ENCODE peak calls at places on chromosomes 2 and 18, in eight cellular contexts. One of them, this sample, is unnamed.

GRCh38 chr2:241841181-241842066 is 17.3 kb downstream of the PDCD1 start:
- DNase-seq in activated T-helper 1 cell treated with Interleukin-2 at 50 U/mL for 16 hours: no peak
- DNase-seq in stimulated activated CD8-positive, alpha-beta memory T cell treated with anti-CD3 and anti-CD28 coated beads, Interleukin-7, amount 100 ng/mL, for 24 hours: no peak
- DNase-seq in endothelial cell: no peak
- DNase-seq in H4: no peak
- DNase-seq in fibroblast of the aortic adventitia: no peak
- DNase-seq in hippocampal formation: no peak
- DNase-seq in heart right ventricle: peak
- DNase-seq in this sample: no peak

GRCh38 chr2:228417526-228417925 is 236.0 kb upstream of the SPHKAP start:
- DNase-seq in activated T-helper 1 cell treated with Interleukin-2 at 50 U/mL for 16 hours: no peak
- DNase-seq in stimulated activated CD8-positive, alpha-beta memory T cell treated with anti-CD3 and anti-CD28 coated beads, Interleukin-7, amount 100 ng/mL, for 24 hours: no peak
- DNase-seq in endothelial cell: no peak
- DNase-seq in H4: peak
- DNase-seq in fibroblast of the aortic adventitia: no peak
- DNase-seq in hippocampal formation: no peak
- DNase-seq in heart right ventricle: no peak
- DNase-seq in this sample: no peak

GRCh38 chr18:23053756-23054457 is 81.4 kb upstream of the CABLES1 start:
- DNase-seq in activated T-helper 1 cell treated with Interleukin-2 at 50 U/mL for 16 hours: no peak
- DNase-seq in stimulated activated CD8-positive, alpha-beta memory T cell treated with anti-CD3 and anti-CD28 coated beads, Interleukin-7, amount 100 ng/mL, for 24 hours: no peak
- DNase-seq in endothelial cell: peak
- DNase-seq in H4: peak
- DNase-seq in fibroblast of the aortic adventitia: peak
- DNase-seq in hippocampal formation: no peak
- DNase-seq in heart right ventricle: no peak
- DNase-seq in this sample: peak

GRCh38 chr2:234102112-234102511 is 51.6 kb downstream of the SPP2 start:
- DNase-seq in activated T-helper 1 cell treated with Interleukin-2 at 50 U/mL for 16 hours: no peak
- DNase-seq in stimulated activated CD8-positive, alpha-beta memory T cell treated with anti-CD3 and anti-CD28 coated beads, Interleukin-7, amount 100 ng/mL, for 24 hours: no peak
- DNase-seq in endothelial cell: no peak
- DNase-seq in H4: no peak
- DNase-seq in fibroblast of the aortic adventitia: no peak
- DNase-seq in hippocampal formation: no peak
- DNase-seq in heart right ventricle: no peak
- DNase-seq in this sample: no peak

GRCh38 chr2:9519250-9519649 is 36.4 kb downstream of the ADAM17 start:
- DNase-seq in activated T-helper 1 cell treated with Interleukin-2 at 50 U/mL for 16 hours: no peak
- DNase-seq in stimulated activated CD8-positive, alpha-beta memory T cell treated with anti-CD3 and anti-CD28 coated beads, Interleukin-7, amount 100 ng/mL, for 24 hours: no peak
- DNase-seq in endothelial cell: no peak
- DNase-seq in H4: no peak
- DNase-seq in fibroblast of the aortic adventitia: no peak
- DNase-seq in hippocampal formation: no peak
- DNase-seq in heart right ventricle: no peak
- DNase-seq in this sample: peak

GRCh38 chr2:20622296-20622686 is 28.6 kb downstream of the HS1BP3 start:
- DNase-seq in activated T-helper 1 cell treated with Interleukin-2 at 50 U/mL for 16 hours: no peak
- DNase-seq in stimulated activated CD8-positive, alpha-beta memory T cell treated with anti-CD3 and anti-CD28 coated beads, Interleukin-7, amount 100 ng/mL, for 24 hours: no peak
- DNase-seq in endothelial cell: no peak
- DNase-seq in H4: no peak
- DNase-seq in fibroblast of the aortic adventitia: no peak
- DNase-seq in hippocampal formation: no peak
- DNase-seq in heart right ventricle: no peak
- DNase-seq in this sample: no peak

GRCh38 chr2:128315829-128316776 is 2.6 kb downstream of the HS6ST1 start:
- DNase-seq in activated T-helper 1 cell treated with Interleukin-2 at 50 U/mL for 16 hours: no peak
- DNase-seq in stimulated activated CD8-positive, alpha-beta memory T cell treated with anti-CD3 and anti-CD28 coated beads, Interleukin-7, amount 100 ng/mL, for 24 hours: no peak
- DNase-seq in endothelial cell: peak
- DNase-seq in H4: peak
- DNase-seq in fibroblast of the aortic adventitia: peak
- DNase-seq in hippocampal formation: no peak
- DNase-seq in heart right ventricle: peak
- DNase-seq in this sample: peak

GRCh38 chr2:226488034-226488433 is 311.6 kb downstream of the IRS1 start:
- DNase-seq in activated T-helper 1 cell treated with Interleukin-2 at 50 U/mL for 16 hours: no peak
- DNase-seq in stimulated activated CD8-positive, alpha-beta memory T cell treated with anti-CD3 and anti-CD28 coated beads, Interleukin-7, amount 100 ng/mL, for 24 hours: no peak
- DNase-seq in endothelial cell: no peak
- DNase-seq in H4: no peak
- DNase-seq in fibroblast of the aortic adventitia: no peak
- DNase-seq in hippocampal formation: no peak
- DNase-seq in heart right ventricle: no peak
- DNase-seq in this sample: no peak

GRCh38 chr2:123715467-123715982 is 309.6 kb upstream of the CNTNAP5 start:
- DNase-seq in activated T-helper 1 cell treated with Interleukin-2 at 50 U/mL for 16 hours: no peak
- DNase-seq in stimulated activated CD8-positive, alpha-beta memory T cell treated with anti-CD3 and anti-CD28 coated beads, Interleukin-7, amount 100 ng/mL, for 24 hours: no peak
- DNase-seq in endothelial cell: no peak
- DNase-seq in H4: no peak
- DNase-seq in fibroblast of the aortic adventitia: no peak
- DNase-seq in hippocampal formation: no peak
- DNase-seq in heart right ventricle: no peak
- DNase-seq in this sample: no peak

GRCh38 chr18:2536493-2536892 is 34.8 kb downstream of the METTL4 start:
- DNase-seq in activated T-helper 1 cell treated with Interleukin-2 at 50 U/mL for 16 hours: no peak
- DNase-seq in stimulated activated CD8-positive, alpha-beta memory T cell treated with anti-CD3 and anti-CD28 coated beads, Interleukin-7, amount 100 ng/mL, for 24 hours: no peak
- DNase-seq in endothelial cell: no peak
- DNase-seq in H4: no peak
- DNase-seq in fibroblast of the aortic adventitia: peak
- DNase-seq in hippocampal formation: no peak
- DNase-seq in heart right ventricle: no peak
- DNase-seq in this sample: peak

GRCh38 chr2:181189932-181190331 is 209.5 kb downstream of the UBE2E3 start:
- DNase-seq in activated T-helper 1 cell treated with Interleukin-2 at 50 U/mL for 16 hours: no peak
- DNase-seq in stimulated activated CD8-positive, alpha-beta memory T cell treated with anti-CD3 and anti-CD28 coated beads, Interleukin-7, amount 100 ng/mL, for 24 hours: no peak
- DNase-seq in endothelial cell: no peak
- DNase-seq in H4: no peak
- DNase-seq in fibroblast of the aortic adventitia: peak
- DNase-seq in hippocampal formation: no peak
- DNase-seq in heart right ventricle: no peak
- DNase-seq in this sample: peak

GRCh38 chr18:49565656-49566055 is 3.8 kb downstream of the LIPG start:
- DNase-seq in activated T-helper 1 cell treated with Interleukin-2 at 50 U/mL for 16 hours: no peak
- DNase-seq in stimulated activated CD8-positive, alpha-beta memory T cell treated with anti-CD3 and anti-CD28 coated beads, Interleukin-7, amount 100 ng/mL, for 24 hours: no peak
- DNase-seq in endothelial cell: no peak
- DNase-seq in H4: peak
- DNase-seq in fibroblast of the aortic adventitia: peak
- DNase-seq in hippocampal formation: peak
- DNase-seq in heart right ventricle: peak
- DNase-seq in this sample: peak

GRCh38 chr2:43293744-43294695 is 67.6 kb upstream of the ZFP36L2 start:
- DNase-seq in activated T-helper 1 cell treated with Interleukin-2 at 50 U/mL for 16 hours: no peak
- DNase-seq in stimulated activated CD8-positive, alpha-beta memory T cell treated with anti-CD3 and anti-CD28 coated beads, Interleukin-7, amount 100 ng/mL, for 24 hours: no peak
- DNase-seq in endothelial cell: no peak
- DNase-seq in H4: peak
- DNase-seq in fibroblast of the aortic adventitia: peak
- DNase-seq in hippocampal formation: no peak
- DNase-seq in heart right ventricle: peak
- DNase-seq in this sample: peak

GRCh38 chr2:9145109-9145751 is 61.4 kb upstream of the ASAP2 start:
- DNase-seq in activated T-helper 1 cell treated with Interleukin-2 at 50 U/mL for 16 hours: no peak
- DNase-seq in stimulated activated CD8-positive, alpha-beta memory T cell treated with anti-CD3 and anti-CD28 coated beads, Interleukin-7, amount 100 ng/mL, for 24 hours: no peak
- DNase-seq in endothelial cell: no peak
- DNase-seq in H4: peak
- DNase-seq in fibroblast of the aortic adventitia: peak
- DNase-seq in hippocampal formation: no peak
- DNase-seq in heart right ventricle: no peak
- DNase-seq in this sample: peak

GRCh38 chr18:50268022-50268747 is 1.9 kb upstream of the CFAP53 start:
- DNase-seq in activated T-helper 1 cell treated with Interleukin-2 at 50 U/mL for 16 hours: peak
- DNase-seq in stimulated activated CD8-positive, alpha-beta memory T cell treated with anti-CD3 and anti-CD28 coated beads, Interleukin-7, amount 100 ng/mL, for 24 hours: peak
- DNase-seq in endothelial cell: peak
- DNase-seq in H4: no peak
- DNase-seq in fibroblast of the aortic adventitia: peak
- DNase-seq in hippocampal formation: no peak
- DNase-seq in heart right ventricle: peak
- DNase-seq in this sample: peak

GRCh38 chr2:70012887-70013286 is 51.5 kb upstream of the ASPRV1 start:
- DNase-seq in activated T-helper 1 cell treated with Interleukin-2 at 50 U/mL for 16 hours: no peak
- DNase-seq in stimulated activated CD8-positive, alpha-beta memory T cell treated with anti-CD3 and anti-CD28 coated beads, Interleukin-7, amount 100 ng/mL, for 24 hours: no peak
- DNase-seq in endothelial cell: no peak
- DNase-seq in H4: no peak
- DNase-seq in fibroblast of the aortic adventitia: no peak
- DNase-seq in hippocampal formation: no peak
- DNase-seq in heart right ventricle: no peak
- DNase-seq in this sample: no peak

GRCh38 chr2:127187081-127187775 is 32.9 kb downstream of the CYP27C1 start:
- DNase-seq in activated T-helper 1 cell treated with Interleukin-2 at 50 U/mL for 16 hours: no peak
- DNase-seq in stimulated activated CD8-positive, alpha-beta memory T cell treated with anti-CD3 and anti-CD28 coated beads, Interleukin-7, amount 100 ng/mL, for 24 hours: no peak
- DNase-seq in endothelial cell: no peak
- DNase-seq in H4: no peak
- DNase-seq in fibroblast of the aortic adventitia: no peak
- DNase-seq in hippocampal formation: no peak
- DNase-seq in heart right ventricle: no peak
- DNase-seq in this sample: no peak

GRCh38 chr2:216015722-216016464 is 2.5 kb upstream of the MREG start:
- DNase-seq in activated T-helper 1 cell treated with Interleukin-2 at 50 U/mL for 16 hours: no peak
- DNase-seq in stimulated activated CD8-positive, alpha-beta memory T cell treated with anti-CD3 and anti-CD28 coated beads, Interleukin-7, amount 100 ng/mL, for 24 hours: no peak
- DNase-seq in endothelial cell: no peak
- DNase-seq in H4: peak
- DNase-seq in fibroblast of the aortic adventitia: no peak
- DNase-seq in hippocampal formation: no peak
- DNase-seq in heart right ventricle: no peak
- DNase-seq in this sample: no peak

GRCh38 chr2:136117909-136118818 is at the start of gene CXCR4:
- DNase-seq in activated T-helper 1 cell treated with Interleukin-2 at 50 U/mL for 16 hours: peak
- DNase-seq in stimulated activated CD8-positive, alpha-beta memory T cell treated with anti-CD3 and anti-CD28 coated beads, Interleukin-7, amount 100 ng/mL, for 24 hours: peak
- DNase-seq in endothelial cell: peak
- DNase-seq in H4: no peak
- DNase-seq in fibroblast of the aortic adventitia: peak
- DNase-seq in hippocampal formation: no peak
- DNase-seq in heart right ventricle: peak
- DNase-seq in this sample: peak

GRCh38 chr18:75265872-75266271 is 55.3 kb downstream of the TSHZ1 start:
- DNase-seq in activated T-helper 1 cell treated with Interleukin-2 at 50 U/mL for 16 hours: no peak
- DNase-seq in stimulated activated CD8-positive, alpha-beta memory T cell treated with anti-CD3 and anti-CD28 coated beads, Interleukin-7, amount 100 ng/mL, for 24 hours: no peak
- DNase-seq in endothelial cell: no peak
- DNase-seq in H4: no peak
- DNase-seq in fibroblast of the aortic adventitia: no peak
- DNase-seq in hippocampal formation: no peak
- DNase-seq in heart right ventricle: no peak
- DNase-seq in this sample: no peak

GRCh38 chr18:63523660-63524059 is 18.5 kb upstream of the SERPINB12 start:
- DNase-seq in activated T-helper 1 cell treated with Interleukin-2 at 50 U/mL for 16 hours: no peak
- DNase-seq in stimulated activated CD8-positive, alpha-beta memory T cell treated with anti-CD3 and anti-CD28 coated beads, Interleukin-7, amount 100 ng/mL, for 24 hours: no peak
- DNase-seq in endothelial cell: no peak
- DNase-seq in H4: no peak
- DNase-seq in fibroblast of the aortic adventitia: peak
- DNase-seq in hippocampal formation: no peak
- DNase-seq in heart right ventricle: no peak
- DNase-seq in this sample: no peak

GRCh38 chr2:65746919-65747678 is 314.7 kb upstream of the SPRED2 start:
- DNase-seq in activated T-helper 1 cell treated with Interleukin-2 at 50 U/mL for 16 hours: no peak
- DNase-seq in stimulated activated CD8-positive, alpha-beta memory T cell treated with anti-CD3 and anti-CD28 coated beads, Interleukin-7, amount 100 ng/mL, for 24 hours: no peak
- DNase-seq in endothelial cell: no peak
- DNase-seq in H4: no peak
- DNase-seq in fibroblast of the aortic adventitia: no peak
- DNase-seq in hippocampal formation: no peak
- DNase-seq in heart right ventricle: no peak
- DNase-seq in this sample: no peak

GRCh38 chr2:26615336-26616031 is 25.7 kb downstream of the CIB4 start:
- DNase-seq in activated T-helper 1 cell treated with Interleukin-2 at 50 U/mL for 16 hours: no peak
- DNase-seq in stimulated activated CD8-positive, alpha-beta memory T cell treated with anti-CD3 and anti-CD28 coated beads, Interleukin-7, amount 100 ng/mL, for 24 hours: no peak
- DNase-seq in endothelial cell: no peak
- DNase-seq in H4: no peak
- DNase-seq in fibroblast of the aortic adventitia: peak
- DNase-seq in hippocampal formation: peak
- DNase-seq in heart right ventricle: no peak
- DNase-seq in this sample: no peak

GRCh38 chr2:157611726-157612125 is 16.9 kb downstream of the ACVR1C start:
- DNase-seq in activated T-helper 1 cell treated with Interleukin-2 at 50 U/mL for 16 hours: no peak
- DNase-seq in stimulated activated CD8-positive, alpha-beta memory T cell treated with anti-CD3 and anti-CD28 coated beads, Interleukin-7, amount 100 ng/mL, for 24 hours: no peak
- DNase-seq in endothelial cell: no peak
- DNase-seq in H4: no peak
- DNase-seq in fibroblast of the aortic adventitia: no peak
- DNase-seq in hippocampal formation: no peak
- DNase-seq in heart right ventricle: no peak
- DNase-seq in this sample: no peak